ENCODE peak calls at places on chromosome 1, in four cellular contexts. E is COR-L47, Q is RPMI7951, D is fibroblast of lung. C is an unnamed sample.

GRCh38 chr1:240827786-240828185 is 215.8 kb upstream of the GREM2 start:
- DNase-seq in D (no peak), E (no peak), Q (no peak), C (no peak)

GRCh38 chr1:36304970-36305914 is 926 bp upstream of the SH3D21 start:
- DNase-seq in Q (no peak), D (no peak), E (no peak), C (no peak)

GRCh38 chr1:110674337-110675059 is at the start of gene KCNA3:
- DNase-seq in E (peak; percentile 51), Q (no peak), D (no peak), C (peak; percentile 41)

GRCh38 chr1:43622471-43622870 is 27.5 kb upstream of the KDM4A start:
- DNase-seq in E (no peak), D (peak; percentile 21), Q (no peak), C (no peak)

GRCh38 chr1:53066433-53066832 is 4.4 kb downstream of the PODN start:
- DNase-seq in D (no peak), Q (no peak), E (no peak), C (no peak)

GRCh38 chr1:37468037-37468436 is 6.3 kb upstream of the ZC3H12A start:
- DNase-seq in Q (no peak), E (no peak), D (no peak), C (no peak)

GRCh38 chr1:152505083-152505482 is 5.5 kb upstream of the LCE5A start:
- DNase-seq in E (no peak), Q (no peak), D (no peak), C (no peak)

GRCh38 chr1:1437033-1437903 is 1.8 kb downstream of the VWA1 start:
- DNase-seq in D (no peak), E (no peak), Q (no peak), C (no peak)

GRCh38 chr1:43653339-43653738 is 3.4 kb downstream of the KDM4A start:
- DNase-seq in D (no peak), Q (peak; percentile 38), E (no peak), C (no peak)

GRCh38 chr1:16392740-16393139 is 25.7 kb downstream of the SZRD1 start:
- DNase-seq in E (no peak), Q (peak; percentile 67), D (no peak), C (no peak)

GRCh38 chr1:166977951-166978350 is 2.6 kb upstream of the ILDR2 start:
- DNase-seq in Q (no peak), D (no peak), E (no peak), C (no peak)

GRCh38 chr1:153614906-153615305 is 1.2 kb downstream of the S100A14 start:
- DNase-seq in D (no peak), Q (no peak), E (no peak), C (no peak)

GRCh38 chr1:152699746-152700145 is 1.6 kb downstream of the LCE2A start:
- DNase-seq in D (no peak), E (no peak), Q (no peak), C (no peak)

GRCh38 chr1:119703666-119704450 is 7.9 kb upstream of the PHGDH start:
- DNase-seq in Q (peak; percentile 86), D (peak; percentile 16), E (no peak), C (no peak)

GRCh38 chr1:53819387-53819786 is 18.7 kb downstream of the NDC1 start:
- DNase-seq in E (no peak), D (no peak), Q (no peak), C (no peak)

GRCh38 chr1:167330601-167331293 is 110.1 kb downstream of the POU2F1 start:
- DNase-seq in Q (no peak), D (no peak), E (no peak), C (no peak)

GRCh38 chr1:69673301-69673700 is 105.6 kb downstream of the LRRC7 start:
- DNase-seq in D (no peak), E (peak; percentile 82), Q (no peak), C (no peak)

GRCh38 chr1:91582431-91582921 is 81.8 kb downstream of the CDC7 start:
- DNase-seq in Q (peak; percentile 76), E (no peak), D (peak; percentile 97), C (no peak)

GRCh38 chr1:218266356-218266755 is 18.7 kb upstream of the RRP15 start:
- DNase-seq in E (no peak), Q (peak; percentile 8), D (peak; percentile 7), C (no peak)

GRCh38 chr1:7299329-7299799 is 471.7 kb upstream of the VAMP3 start:
- DNase-seq in D (peak; percentile 98), E (peak; percentile 58), Q (peak; percentile 97), C (peak; percentile 26)

GRCh38 chr1:110190282-110190929 is 19.7 kb upstream of the KCNC4 start:
- DNase-seq in E (peak; percentile 96), D (no peak), Q (no peak), C (peak; percentile 88)

GRCh38 chr1:35807614-35808375 is at the start of gene AGO4:
- DNase-seq in E (peak; percentile 24), D (peak; percentile 53), Q (peak; percentile 72), C (peak; percentile 51)

GRCh38 chr1:213419369-213420030 is 368.5 kb downstream of the RPS6KC1 start:
- DNase-seq in Q (no peak), D (no peak), E (no peak), C (no peak)

GRCh38 chr1:97778718-97779117 is 142.1 kb downstream of the DPYD start:
- DNase-seq in D (peak; percentile 11), Q (no peak), E (no peak), C (no peak)

GRCh38 chr1:111730282-111730681 is 8.9 kb downstream of the INKA2 start:
- DNase-seq in D (peak; percentile 29), Q (no peak), E (no peak), C (no peak)

GRCh38 chr1:155971910-155972809 is 6.2 kb downstream of the ARHGEF2 start:
- DNase-seq in E (no peak), Q (no peak), D (no peak), C (no peak)

GRCh38 chr1:99728494-99729235 is 37.8 kb downstream of the FRRS1 start:
- DNase-seq in D (peak; percentile 28), Q (peak; percentile 31), E (no peak), C (no peak)

GRCh38 chr1:44377925-44378784 is 23.1 kb upstream of the ERI3 start:
- DNase-seq in D (peak; percentile 37), Q (peak; percentile 52), E (peak; percentile 45), C (peak; percentile 14)

C was measured in DMS79 treated with DMSO at 0.1 percent for 48 hours.